ENCODE peak calls at places on chromosomes 3 and 15, in seven cellular contexts. D is astrocyte of the cerebellum, B is DND-41, Q is ovary, G is dorsolateral prefrontal cortex, U is cardiac muscle cell, I is uterus. H is an unnamed sample.

GRCh38 chr3:42042747-42043115 is 48.4 kb upstream of the TRAK1 start:
- DNase-seq in D (no peak), B (no peak), Q (no peak), G (no peak), U (no peak), I (no peak), H (no peak)

GRCh38 chr15:90873998-90874605 is 5.7 kb downstream of the FURIN start:
- DNase-seq in D (no peak), B (no peak), Q (no peak), G (no peak), U (peak), I (no peak), H (no peak)

GRCh38 chr15:100525894-100526512 is 2.7 kb downstream of the CERS3 start:
- DNase-seq in D (no peak), B (no peak), Q (no peak), G (peak), U (no peak), I (peak), H (no peak)

GRCh38 chr3:186953011-186953487 is 22.7 kb downstream of the ST6GAL1 start:
- DNase-seq in D (no peak), B (no peak), Q (no peak), G (no peak), U (no peak), I (no peak), H (peak)

GRCh38 chr3:7545334-7545733 is 684.4 kb downstream of the GRM7 start:
- DNase-seq in D (no peak), B (no peak), Q (no peak), G (no peak), U (no peak), I (no peak), H (no peak)

GRCh38 chr3:184538600-184539431 is 22.8 kb upstream of the EPHB3 start:
- DNase-seq in D (no peak), B (no peak), Q (no peak), G (no peak), U (no peak), I (no peak), H (no peak)

GRCh38 chr3:12663311-12663935 is 494 bp downstream of the RAF1 start:
- DNase-seq in D (no peak), B (peak), Q (peak), G (peak), U (peak), I (no peak), H (no peak)

GRCh38 chr3:97835761-97836160 is 13.9 kb downstream of the CRYBG3 start:
- DNase-seq in D (peak), B (no peak), Q (no peak), G (no peak), U (no peak), I (no peak), H (no peak)

GRCh38 chr3:197522183-197522715 is 33.5 kb downstream of the BDH1 start:
- DNase-seq in D (no peak), B (no peak), Q (no peak), G (no peak), U (no peak), I (no peak), H (no peak)

GRCh38 chr3:52036222-52036694 is 20.1 kb downstream of the DUSP7 start:
- DNase-seq in D (no peak), B (no peak), Q (no peak), G (no peak), U (no peak), I (no peak), H (peak)

GRCh38 chr15:73322665-73323373 is 45.9 kb downstream of the HCN4 start:
- DNase-seq in D (no peak), B (no peak), Q (no peak), G (no peak), U (no peak), I (no peak), H (no peak)

GRCh38 chr3:38662544-38662943 is 13.1 kb upstream of the SCN5A start:
- DNase-seq in D (no peak), B (no peak), Q (no peak), G (no peak), U (no peak), I (no peak), H (peak)

GRCh38 chr3:28240440-28240839 is 979 bp upstream of the CMC1 start:
- DNase-seq in D (no peak), B (no peak), Q (no peak), G (no peak), U (no peak), I (no peak), H (no peak)

GRCh38 chr15:34759992-34760391 is 5.2 kb upstream of the GJD2 start:
- DNase-seq in D (no peak), B (no peak), Q (no peak), G (no peak), U (no peak), I (no peak), H (no peak)

GRCh38 chr3:101038393-101038792 is 45.2 kb upstream of the ABI3BP start:
- DNase-seq in D (no peak), B (no peak), Q (no peak), G (no peak), U (no peak), I (no peak), H (no peak)

GRCh38 chr3:127053979-127054378 is 71.1 kb downstream of the PLXNA1 start:
- DNase-seq in D (no peak), B (no peak), Q (no peak), G (peak), U (no peak), I (no peak), H (no peak)

GRCh38 chr3:101695779-101696372 is 9.4 kb upstream of the RPL24 start:
- DNase-seq in D (no peak), B (peak), Q (no peak), G (no peak), U (peak), I (no peak), H (peak)

GRCh38 chr3:12235691-12236090 is 53.2 kb upstream of the PPARG start:
- DNase-seq in D (no peak), B (no peak), Q (no peak), G (no peak), U (no peak), I (no peak), H (no peak)

GRCh38 chr15:66387176-66388056 is 704 bp downstream of the MAP2K1 start:
- DNase-seq in D (no peak), B (peak), Q (peak), G (peak), U (peak), I (peak), H (peak)
- TF ChIP-seq CTCF in D (peak), B (peak), Q (no peak), G (no peak), U (peak), I (peak), H (peak)

GRCh38 chr3:149659173-149659468 is 1.3 kb upstream of the WWTR1 start:
- DNase-seq in D (no peak), B (no peak), Q (peak), G (no peak), U (no peak), I (no peak), H (no peak)
- H3K4me3 ChIP-seq in D (peak), B (no peak), Q (peak), G (peak), U (no peak), I (peak), H (peak)

GRCh38 chr15:38864827-38865604 is 300.4 kb upstream of the RASGRP1 start:
- DNase-seq in D (peak), B (no peak), Q (peak), G (no peak), U (peak), I (peak), H (no peak)
- TF ChIP-seq CTCF in D (peak), B (no peak), Q (no peak), G (no peak), U (peak), I (no peak), H (no peak)

GRCh38 chr15:83292317-83292716 is 7.9 kb upstream of the BNC1 start:
- DNase-seq in D (no peak), B (no peak), Q (no peak), G (no peak), U (no peak), I (no peak), H (no peak)
- H3K4me3 ChIP-seq in D (no peak), B (no peak), Q (no peak), G (no peak), U (no peak), I (no peak), H (no peak)